ENCODE peak calls at places on chromosomes 7 and 10, in four cellular contexts. One of them, this sample, is unnamed.

GRCh38 chr10:71984798-71985388 is 20.7 kb downstream of the CHST3 start:
- DNase-seq in GM12878: peak; percentile 55
- DNase-seq in HepG2: no peak
- DNase-seq in GM12891: no peak
- DNase-seq in this sample: no peak

GRCh38 chr7:149765399-149766121 is 7.8 kb downstream of the ZNF467 start:
- DNase-seq in GM12878: no peak
- DNase-seq in HepG2: no peak
- DNase-seq in GM12891: no peak
- DNase-seq in this sample: no peak

GRCh38 chr7:63073736-63074135 is 924.9 kb upstream of the ZNF722 start:
- DNase-seq in GM12878: no peak
- DNase-seq in HepG2: no peak
- DNase-seq in GM12891: no peak
- DNase-seq in this sample: no peak

GRCh38 chr7:140597425-140597949 is 43.1 kb downstream of the DENND2A start:
- DNase-seq in GM12878: no peak
- DNase-seq in HepG2: no peak
- DNase-seq in GM12891: no peak
- DNase-seq in this sample: no peak

GRCh38 chr10:642186-642890 is 47.1 kb downstream of the DIP2C start:
- DNase-seq in GM12878: no peak
- DNase-seq in HepG2: no peak
- DNase-seq in GM12891: no peak
- DNase-seq in this sample: no peak

GRCh38 chr10:18659784-18660561 is 742 bp downstream of the ARL5B start:
- DNase-seq in GM12878: peak; percentile 23
- DNase-seq in HepG2: peak; percentile 27
- DNase-seq in GM12891: no peak
- DNase-seq in this sample: no peak

GRCh38 chr10:23918090-23918704 is 290.7 kb upstream of the KIAA1217 start:
- DNase-seq in GM12878: no peak
- DNase-seq in HepG2: no peak
- DNase-seq in GM12891: no peak
- DNase-seq in this sample: no peak

GRCh38 chr7:26937956-26938623 is 73.7 kb upstream of the SKAP2 start:
- DNase-seq in GM12878: no peak
- DNase-seq in HepG2: no peak
- DNase-seq in GM12891: no peak
- DNase-seq in this sample: no peak

GRCh38 chr7:139691253-139691781 is 86.5 kb downstream of the HIPK2 start:
- DNase-seq in GM12878: no peak
- DNase-seq in HepG2: no peak
- DNase-seq in GM12891: no peak
- DNase-seq in this sample: no peak

GRCh38 chr7:126026421-126027088 is 1096.9 kb upstream of the POT1 start:
- DNase-seq in GM12878: no peak
- DNase-seq in HepG2: no peak
- DNase-seq in GM12891: no peak
- DNase-seq in this sample: no peak

GRCh38 chr7:157007470-157008066 is 2.9 kb downstream of the MNX1 start:
- DNase-seq in GM12878: no peak
- DNase-seq in HepG2: no peak
- DNase-seq in GM12891: no peak
- DNase-seq in this sample: no peak

GRCh38 chr7:46583606-46584005 is 662.5 kb upstream of the IGFBP3 start:
- DNase-seq in GM12878: no peak
- DNase-seq in HepG2: no peak
- DNase-seq in GM12891: no peak
- DNase-seq in this sample: no peak

GRCh38 chr10:22573820-22574569 is 140.4 kb downstream of the PIP4K2A start:
- DNase-seq in GM12878: no peak
- DNase-seq in HepG2: peak; percentile 28
- DNase-seq in GM12891: peak; percentile 11
- DNase-seq in this sample: no peak

GRCh38 chr10:27822286-27822685 is 76.7 kb upstream of the MKX start:
- DNase-seq in GM12878: no peak
- DNase-seq in HepG2: no peak
- DNase-seq in GM12891: no peak
- DNase-seq in this sample: no peak

GRCh38 chr10:90007226-90007625 is 305.8 kb downstream of the KIF20B start:
- DNase-seq in GM12878: no peak
- DNase-seq in HepG2: no peak
- DNase-seq in GM12891: no peak
- DNase-seq in this sample: no peak

GRCh38 chr10:132100556-132101349 is 35.0 kb downstream of the JAKMIP3 start:
- DNase-seq in GM12878: no peak
- DNase-seq in HepG2: no peak
- DNase-seq in GM12891: no peak
- DNase-seq in this sample: no peak

GRCh38 chr7:14507617-14508016 is 394.9 kb downstream of the DGKB start:
- DNase-seq in GM12878: no peak
- DNase-seq in HepG2: no peak
- DNase-seq in GM12891: no peak
- DNase-seq in this sample: no peak

GRCh38 chr10:43938810-43939209 is 290.1 kb upstream of the ZNF32 start:
- DNase-seq in GM12878: no peak
- DNase-seq in HepG2: no peak
- DNase-seq in GM12891: no peak
- DNase-seq in this sample: no peak

GRCh38 chr7:92404170-92404614 is 43.1 kb upstream of the GATAD1 start:
- DNase-seq in GM12878: no peak
- DNase-seq in HepG2: no peak
- DNase-seq in GM12891: no peak
- DNase-seq in this sample: no peak

GRCh38 chr10:124568858-124569622 is 107.4 kb downstream of the LHPP start:
- DNase-seq in GM12878: no peak
- DNase-seq in HepG2: no peak
- DNase-seq in GM12891: no peak
- DNase-seq in this sample: no peak

GRCh38 chr10:76558996-76559888 is 1078.4 kb downstream of the KCNMA1 start:
- DNase-seq in GM12878: no peak
- DNase-seq in HepG2: no peak
- DNase-seq in GM12891: no peak
- DNase-seq in this sample: no peak

GRCh38 chr10:133022784-133023115 is 65.0 kb upstream of the ADGRA1 start:
- DNase-seq in GM12878: no peak
- DNase-seq in HepG2: no peak
- DNase-seq in GM12891: no peak
- DNase-seq in this sample: no peak

GRCh38 chr10:60662917-60663614 is 115.2 kb upstream of the CDK1 start:
- DNase-seq in GM12878: no peak
- DNase-seq in HepG2: no peak
- DNase-seq in GM12891: no peak
- DNase-seq in this sample: no peak

GRCh38 chr7:127391591-127392181 is 822 bp downstream of the ZNF800 start:
- DNase-seq in GM12878: no peak
- DNase-seq in HepG2: no peak
- DNase-seq in GM12891: peak; percentile 20
- DNase-seq in this sample: peak; percentile 26

GRCh38 chr7:27101906-27102577 is 441 bp downstream of the HOXA2 start:
- DNase-seq in GM12878: no peak
- DNase-seq in HepG2: no peak
- DNase-seq in GM12891: no peak
- DNase-seq in this sample: no peak

GRCh38 chr7:38934536-38934935 is 25.5 kb upstream of the VPS41 start:
- DNase-seq in GM12878: no peak
- DNase-seq in HepG2: no peak
- DNase-seq in GM12891: no peak
- DNase-seq in this sample: no peak

GRCh38 chr10:3468919-3469638 is 296.5 kb upstream of the PITRM1 start:
- DNase-seq in GM12878: no peak
- DNase-seq in HepG2: no peak
- DNase-seq in GM12891: no peak
- DNase-seq in this sample: no peak

GRCh38 chr7:98358706-98359105 is 42.2 kb downstream of the BAIAP2L1 start:
- DNase-seq in GM12878: no peak
- DNase-seq in HepG2: no peak
- DNase-seq in GM12891: no peak
- DNase-seq in this sample: no peak

GRCh38 chr7:98355250-98355538 is 45.7 kb downstream of the BAIAP2L1 start:
- DNase-seq in GM12878: no peak
- DNase-seq in HepG2: no peak
- DNase-seq in GM12891: no peak
- DNase-seq in this sample: no peak

GRCh38 chr7:98360221-98361124 is 40.4 kb downstream of the BAIAP2L1 start:
- DNase-seq in GM12878: no peak
- DNase-seq in HepG2: peak; percentile 51
- DNase-seq in GM12891: no peak
- DNase-seq in this sample: no peak

GRCh38 chr7:98359395-98359794 is 41.5 kb downstream of the BAIAP2L1 start:
- DNase-seq in GM12878: no peak
- DNase-seq in HepG2: no peak
- DNase-seq in GM12891: no peak
- DNase-seq in this sample: no peak

DNA sequence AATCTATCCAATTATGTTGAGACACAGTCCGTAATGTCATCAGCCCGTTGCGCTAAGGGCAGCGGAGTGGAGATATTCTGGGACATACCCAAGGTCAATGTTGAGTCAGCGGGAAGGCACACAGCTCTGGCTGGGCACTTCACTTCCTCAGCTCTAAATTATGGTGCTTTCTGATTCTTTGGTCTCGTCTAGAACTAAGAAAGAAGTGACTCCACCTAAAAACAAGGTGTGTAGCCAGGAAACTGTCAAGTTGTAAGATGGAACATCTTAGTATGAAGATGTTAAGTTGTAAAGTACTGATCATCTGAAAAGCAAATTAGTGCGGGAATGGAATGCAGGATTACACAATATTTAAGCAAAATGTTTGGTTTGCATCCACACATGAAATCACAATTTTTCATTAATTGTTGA is 43.1 kb downstream of the BAIAP2L1 start:
- DNase-seq in GM12878: no peak
- DNase-seq in HepG2: peak; percentile 72
- DNase-seq in GM12891: no peak
- DNase-seq in this sample: no peak
- TF ChIP-seq TAF1 in GM12878: no peak
- TF ChIP-seq TAF1 in HepG2: no peak
- TF ChIP-seq TAF1 in GM12891: no peak
- TF ChIP-seq TAF1 in this sample: no peak

GRCh38 chr7:95549818-95550529 is 46.3 kb downstream of the PDK4 start:
- DNase-seq in GM12878: no peak
- DNase-seq in HepG2: no peak
- DNase-seq in GM12891: no peak
- DNase-seq in this sample: no peak
- TF ChIP-seq POLR2A in GM12878: no peak
- TF ChIP-seq POLR2A in HepG2: no peak
- TF ChIP-seq POLR2A in GM12891: no peak
- TF ChIP-seq POLR2A in this sample: no peak

GRCh38 chr10:12042409-12042796 is 206 bp downstream of the UPF2 start:
- DNase-seq in GM12878: no peak
- DNase-seq in HepG2: no peak
- DNase-seq in GM12891: peak; percentile 30
- DNase-seq in this sample: no peak
- TF ChIP-seq TAF1 in GM12878: no peak
- TF ChIP-seq TAF1 in HepG2: no peak
- TF ChIP-seq TAF1 in GM12891: peak; percentile 74
- TF ChIP-seq TAF1 in this sample: no peak

GRCh38 chr10:110355922-110356627 is 51.4 kb upstream of the SMNDC1 start:
- DNase-seq in GM12878: no peak
- DNase-seq in HepG2: no peak
- DNase-seq in GM12891: no peak
- DNase-seq in this sample: no peak

GRCh38 chr10:110355181-110355831 is 50.6 kb upstream of the SMNDC1 start:
- DNase-seq in GM12878: peak; percentile 58
- DNase-seq in HepG2: no peak
- DNase-seq in GM12891: no peak
- DNase-seq in this sample: no peak

GRCh38 chr10:110357871-110358270 is 53.2 kb upstream of the SMNDC1 start:
- DNase-seq in GM12878: no peak
- DNase-seq in HepG2: no peak
- DNase-seq in GM12891: no peak
- DNase-seq in this sample: no peak

GRCh38 chr10:110357252-110357780 is 52.6 kb upstream of the SMNDC1 start:
- DNase-seq in GM12878: peak; percentile 62
- DNase-seq in HepG2: peak; percentile 30
- DNase-seq in GM12891: no peak
- DNase-seq in this sample: peak; percentile 56

DNA sequence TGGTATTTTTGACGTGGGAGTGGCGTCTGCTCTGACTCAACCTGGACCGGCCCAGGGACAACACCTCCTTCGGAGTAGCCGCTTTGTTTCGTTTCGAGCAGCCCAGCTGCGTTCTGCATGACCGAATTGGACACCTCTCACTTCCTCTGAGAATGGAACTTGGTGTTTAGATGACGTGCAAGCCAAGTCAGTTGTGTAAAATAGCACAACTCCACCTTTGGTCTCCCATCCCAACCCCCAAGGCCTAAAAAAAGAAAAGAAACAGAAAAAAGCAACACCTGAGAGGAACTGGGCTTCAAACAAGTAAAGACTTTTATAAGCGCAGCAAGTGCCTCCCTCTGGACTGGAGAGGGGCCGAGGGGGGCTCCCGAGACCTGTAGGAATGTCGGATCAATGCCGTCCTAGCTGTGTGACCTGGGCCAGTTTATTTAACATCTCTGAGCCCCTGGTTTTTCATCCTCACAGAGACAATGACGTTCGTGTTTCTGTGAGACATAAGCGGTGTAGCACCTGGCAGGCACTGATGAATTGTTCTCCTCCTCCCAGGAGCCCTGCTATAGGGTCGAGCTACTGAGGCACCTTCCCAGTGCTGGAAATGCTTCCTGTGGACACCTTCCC is 52.0 kb upstream of the SMNDC1 start:
- DNase-seq in GM12878: peak; percentile 100
- DNase-seq in HepG2: no peak
- DNase-seq in GM12891: peak; percentile 61
- DNase-seq in this sample: peak; percentile 65
- TF ChIP-seq POLR2A in GM12878: peak; percentile 53
- TF ChIP-seq POLR2A in HepG2: no peak
- TF ChIP-seq POLR2A in GM12891: peak; percentile 12
- TF ChIP-seq POLR2A in this sample: peak; percentile 61

GRCh38 chr7:15757041-15757995 is 70.8 kb upstream of the MEOX2 start:
- DNase-seq in GM12878: no peak
- DNase-seq in HepG2: no peak
- DNase-seq in GM12891: no peak
- DNase-seq in this sample: no peak
- TF ChIP-seq TAF1 in GM12878: no peak
- TF ChIP-seq TAF1 in HepG2: no peak
- TF ChIP-seq TAF1 in GM12891: no peak
- TF ChIP-seq TAF1 in this sample: no peak

DNA sequence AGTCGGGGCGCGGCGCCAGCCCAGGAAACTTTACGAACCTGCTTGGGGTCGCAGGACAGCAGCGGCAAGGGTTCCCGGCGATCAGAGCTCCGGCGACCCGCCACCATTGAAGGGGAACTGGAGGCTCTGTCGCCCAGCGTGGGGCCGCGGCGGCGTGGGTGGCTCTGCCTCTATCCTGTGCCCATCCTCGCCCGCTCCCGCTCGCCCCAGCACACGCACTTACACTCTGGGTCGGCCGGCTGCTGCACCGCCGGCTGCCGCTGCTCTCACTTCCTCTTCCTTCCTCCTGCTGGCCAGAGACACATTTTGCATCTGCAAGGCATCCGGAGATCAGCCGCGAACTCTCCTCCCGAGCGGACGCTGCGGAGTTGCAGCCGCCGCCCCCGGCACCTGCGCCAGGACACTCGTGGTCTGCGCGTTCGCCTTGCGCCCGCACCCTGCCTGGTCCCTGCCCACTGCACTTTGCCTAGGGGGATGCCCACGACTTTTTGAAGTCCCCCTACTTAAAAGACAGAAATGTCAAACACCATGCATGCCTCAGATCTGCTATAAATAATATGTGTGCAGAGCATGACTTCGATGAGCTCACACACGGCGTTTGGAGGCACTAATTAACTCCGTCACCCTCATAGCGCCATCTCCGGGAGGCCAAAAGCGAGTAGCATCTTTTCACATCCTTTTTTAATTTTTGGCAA is at the start of gene ELMO1:
- DNase-seq in GM12878: peak; percentile 42
- DNase-seq in HepG2: peak; percentile 34
- DNase-seq in GM12891: peak; percentile 81
- DNase-seq in this sample: peak; percentile 73
- TF ChIP-seq POLR2A in GM12878: peak; percentile 73
- TF ChIP-seq POLR2A in HepG2: no peak
- TF ChIP-seq POLR2A in GM12891: peak; percentile 43
- TF ChIP-seq POLR2A in this sample: peak; percentile 52